ENCODE peak calls at places on chromosome 2, in five cellular contexts. One of them, this sample, is unnamed. For H3K4me1, the result is how much of the 10 kb centered on the place peaks cover.

GRCh38 chr2:190942697-190943096 is 62.1 kb downstream of the GLS start:
- DNase-seq in hepatocyte: no peak
- DNase-seq in neural progenitor cell: no peak
- DNase-seq in IMR-90: no peak
- DNase-seq in CD8-positive, alpha-beta T cell: no peak
- DNase-seq in this sample: no peak

GRCh38 chr2:232633413-232634318 is at the start of gene EFHD1:
- DNase-seq in hepatocyte: peak
- DNase-seq in neural progenitor cell: peak
- DNase-seq in IMR-90: peak
- DNase-seq in CD8-positive, alpha-beta T cell: peak
- DNase-seq in this sample: peak

GRCh38 chr2:11822746-11823411 is 76.4 kb downstream of the LPIN1 start:
- DNase-seq in neural progenitor cell: no peak
- DNase-seq in IMR-90: peak
- DNase-seq in hepatocyte: peak
- DNase-seq in CD8-positive, alpha-beta T cell: no peak
- DNase-seq in this sample: peak

GRCh38 chr2:115880558-115880957 is 1438.1 kb downstream of the DPP10 start:
- DNase-seq in neural progenitor cell: peak
- DNase-seq in hepatocyte: no peak
- DNase-seq in CD8-positive, alpha-beta T cell: no peak
- DNase-seq in IMR-90: no peak
- DNase-seq in this sample: no peak

GRCh38 chr2:179410552-179411356 is 146.1 kb upstream of the SESTD1 start:
- DNase-seq in hepatocyte: peak
- DNase-seq in IMR-90: peak
- DNase-seq in neural progenitor cell: peak
- DNase-seq in CD8-positive, alpha-beta T cell: no peak
- DNase-seq in this sample: peak

GRCh38 chr2:143280097-143280757 is 151.0 kb downstream of the ARHGAP15 start:
- DNase-seq in IMR-90: no peak
- DNase-seq in neural progenitor cell: no peak
- DNase-seq in CD8-positive, alpha-beta T cell: no peak
- DNase-seq in hepatocyte: no peak
- DNase-seq in this sample: no peak

GRCh38 chr2:159292157-159292556 is 5.7 kb upstream of the WDSUB1 start:
- DNase-seq in hepatocyte: no peak
- DNase-seq in IMR-90: no peak
- DNase-seq in CD8-positive, alpha-beta T cell: no peak
- DNase-seq in neural progenitor cell: peak
- DNase-seq in this sample: no peak

GRCh38 chr2:217064234-217065103 is 204.6 kb upstream of the TNP1 start:
- DNase-seq in IMR-90: no peak
- DNase-seq in neural progenitor cell: peak
- DNase-seq in CD8-positive, alpha-beta T cell: no peak
- DNase-seq in hepatocyte: peak
- DNase-seq in this sample: no peak

GRCh38 chr2:1681017-1681318 is 63.3 kb downstream of the PXDN start:
- DNase-seq in IMR-90: no peak
- DNase-seq in neural progenitor cell: no peak
- DNase-seq in hepatocyte: no peak
- DNase-seq in CD8-positive, alpha-beta T cell: peak
- DNase-seq in this sample: no peak

GRCh38 chr2:45128580-45128997 is 119.3 kb upstream of the SIX2 start:
- DNase-seq in neural progenitor cell: no peak
- DNase-seq in hepatocyte: peak
- DNase-seq in CD8-positive, alpha-beta T cell: no peak
- DNase-seq in IMR-90: peak
- DNase-seq in this sample: no peak

DNA sequence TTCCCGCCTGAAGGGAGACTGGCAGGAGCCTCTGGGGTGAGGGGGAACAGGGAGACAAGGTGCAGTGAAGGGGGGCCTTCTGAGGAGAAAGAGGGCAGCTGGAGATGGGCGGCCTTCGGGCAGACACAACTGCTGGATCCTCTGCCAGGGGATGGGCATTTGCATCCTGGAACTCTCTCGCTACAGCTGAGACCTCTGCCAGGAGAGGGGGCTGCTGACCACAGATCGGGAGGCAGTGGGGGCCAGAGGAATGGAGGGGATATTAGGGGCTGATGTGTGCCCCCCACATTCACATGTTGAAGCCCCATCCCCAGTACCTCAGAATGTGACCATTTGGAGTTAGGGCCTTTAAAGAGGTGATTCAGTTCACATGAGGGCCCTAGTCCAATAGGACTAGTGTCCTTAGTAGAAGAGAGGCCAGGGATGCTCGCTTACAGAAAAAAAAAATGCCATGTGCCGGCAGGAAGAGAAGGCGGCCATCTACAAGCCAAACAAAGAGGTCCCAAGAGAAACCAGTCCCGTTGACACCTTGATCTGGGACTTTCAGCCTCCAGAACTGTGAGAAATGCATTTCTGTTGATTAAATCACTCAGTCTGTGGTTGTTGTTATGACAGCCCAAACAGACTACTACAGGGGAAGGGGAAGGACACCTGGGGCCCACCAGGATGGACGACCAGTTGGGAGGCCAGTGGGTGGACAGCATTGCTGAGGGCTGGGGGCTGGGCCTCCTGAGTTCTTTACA is 50.0 kb downstream of the TRABD2A start:
- DNase-seq in CD8-positive, alpha-beta T cell: no peak
- DNase-seq in hepatocyte: no peak
- DNase-seq in neural progenitor cell: peak
- DNase-seq in IMR-90: no peak
- DNase-seq in this sample: no peak
- TF ChIP-seq CTCF in CD8-positive, alpha-beta T cell: no peak
- TF ChIP-seq CTCF in hepatocyte: no peak
- TF ChIP-seq CTCF in neural progenitor cell: peak
- TF ChIP-seq CTCF in IMR-90: no peak
- TF ChIP-seq CTCF in this sample: no peak

GRCh38 chr2:25421289-25421688 is 79.6 kb upstream of the DNMT3A start:
- DNase-seq in CD8-positive, alpha-beta T cell: no peak
- DNase-seq in IMR-90: no peak
- DNase-seq in hepatocyte: no peak
- DNase-seq in neural progenitor cell: no peak
- DNase-seq in this sample: no peak

GRCh38 chr2:25419678-25420242 is 78.0 kb upstream of the DNMT3A start:
- DNase-seq in CD8-positive, alpha-beta T cell: no peak
- DNase-seq in hepatocyte: no peak
- DNase-seq in neural progenitor cell: no peak
- DNase-seq in IMR-90: no peak
- DNase-seq in this sample: no peak

GRCh38 chr2:25418944-25419677 is 77.4 kb upstream of the DNMT3A start:
- DNase-seq in CD8-positive, alpha-beta T cell: no peak
- DNase-seq in hepatocyte: no peak
- DNase-seq in IMR-90: no peak
- DNase-seq in neural progenitor cell: no peak
- DNase-seq in this sample: no peak

GRCh38 chr2:25421746-25422431 is 80.2 kb upstream of the DNMT3A start:
- DNase-seq in neural progenitor cell: no peak
- DNase-seq in IMR-90: no peak
- DNase-seq in hepatocyte: peak
- DNase-seq in CD8-positive, alpha-beta T cell: no peak
- DNase-seq in this sample: peak

GRCh38 chr2:25420820-25421237 is 79.1 kb upstream of the DNMT3A start:
- DNase-seq in CD8-positive, alpha-beta T cell: no peak
- DNase-seq in neural progenitor cell: no peak
- DNase-seq in hepatocyte: no peak
- DNase-seq in IMR-90: no peak
- DNase-seq in this sample: no peak
- H3K4me1 ChIP-seq in CD8-positive, alpha-beta T cell: under half
- H3K4me1 ChIP-seq in neural progenitor cell: under half
- H3K4me1 ChIP-seq in hepatocyte: under half
- H3K4me1 ChIP-seq in IMR-90: under half
- H3K4me1 ChIP-seq in this sample: under half

DNA sequence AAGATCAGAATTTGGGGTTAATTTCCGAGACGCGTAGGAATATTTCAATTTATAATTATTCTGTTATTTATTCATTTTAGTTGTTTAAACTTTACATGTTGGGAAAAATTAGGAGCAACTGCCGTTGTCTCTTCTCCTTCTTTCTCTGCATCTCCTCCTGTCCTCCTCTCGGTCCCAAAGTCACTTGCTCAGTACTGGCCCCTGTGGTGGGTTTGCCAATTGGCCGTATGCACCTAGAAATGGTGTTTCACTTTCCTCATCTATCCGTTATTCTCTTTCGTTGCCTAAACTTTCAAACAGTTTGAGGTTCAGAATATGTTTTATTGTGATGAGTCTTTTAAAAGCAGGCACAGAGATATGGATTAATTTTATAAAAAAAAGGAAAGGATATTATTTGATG is 517.9 kb downstream of the PLCL1 start:
- DNase-seq in IMR-90: no peak
- DNase-seq in CD8-positive, alpha-beta T cell: no peak
- DNase-seq in hepatocyte: no peak
- DNase-seq in neural progenitor cell: peak
- DNase-seq in this sample: no peak
- TF ChIP-seq CTCF in IMR-90: no peak
- TF ChIP-seq CTCF in CD8-positive, alpha-beta T cell: peak
- TF ChIP-seq CTCF in hepatocyte: peak
- TF ChIP-seq CTCF in neural progenitor cell: peak
- TF ChIP-seq CTCF in this sample: peak

DNA sequence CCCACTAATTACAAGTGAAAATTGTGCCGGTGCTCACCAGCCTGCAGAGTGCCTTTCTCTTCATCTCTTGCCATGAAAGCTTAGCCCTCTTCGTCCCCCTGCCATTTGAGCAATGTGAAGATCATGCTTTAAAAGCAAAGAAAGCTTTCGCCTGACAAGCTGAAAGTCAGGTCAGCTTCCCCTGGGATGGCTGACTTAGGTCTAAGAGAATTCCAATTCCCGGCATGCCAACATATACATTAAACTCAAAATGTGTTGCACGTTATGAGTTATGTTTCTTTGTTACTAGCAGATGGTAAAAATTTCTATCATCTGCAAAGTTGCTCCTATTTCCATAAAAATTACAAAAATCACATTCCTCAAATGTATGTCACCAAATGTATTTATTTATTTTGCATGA is 129.8 kb downstream of the AFF3 start:
- DNase-seq in IMR-90: peak
- DNase-seq in neural progenitor cell: no peak
- DNase-seq in hepatocyte: no peak
- DNase-seq in CD8-positive, alpha-beta T cell: no peak
- DNase-seq in this sample: no peak
- H3K4me1 ChIP-seq in IMR-90: under half
- H3K4me1 ChIP-seq in neural progenitor cell: under half
- H3K4me1 ChIP-seq in hepatocyte: under half
- H3K4me1 ChIP-seq in CD8-positive, alpha-beta T cell: under half
- H3K4me1 ChIP-seq in this sample: under half

DNA sequence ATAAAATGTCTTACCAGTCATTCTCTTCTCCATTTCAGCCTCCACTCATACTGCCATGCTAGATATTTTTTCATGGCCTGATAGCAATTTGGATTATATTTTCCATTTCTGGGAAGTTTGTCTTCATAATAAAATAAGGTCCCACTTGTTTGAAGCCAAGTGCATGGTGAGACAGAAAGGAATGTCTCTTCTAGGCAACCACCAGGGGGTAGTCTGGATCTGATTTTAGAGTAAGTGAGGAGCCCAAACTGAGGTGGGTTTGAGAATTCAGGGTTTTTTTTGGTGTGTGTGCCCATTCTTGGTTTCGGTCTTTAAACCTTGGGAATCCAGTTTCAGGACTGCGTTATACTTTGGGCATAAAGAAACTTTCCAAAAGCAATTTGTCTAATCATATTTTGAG is 315.5 kb downstream of the RPRM start:
- DNase-seq in hepatocyte: peak
- DNase-seq in neural progenitor cell: peak
- DNase-seq in CD8-positive, alpha-beta T cell: no peak
- DNase-seq in IMR-90: no peak
- DNase-seq in this sample: no peak
- TF ChIP-seq CTCF in hepatocyte: peak
- TF ChIP-seq CTCF in neural progenitor cell: peak
- TF ChIP-seq CTCF in CD8-positive, alpha-beta T cell: peak
- TF ChIP-seq CTCF in IMR-90: peak
- TF ChIP-seq CTCF in this sample: peak

GRCh38 chr2:42970151-42970550 is 177.8 kb upstream of the HAAO start:
- DNase-seq in neural progenitor cell: no peak
- DNase-seq in IMR-90: peak
- DNase-seq in hepatocyte: no peak
- DNase-seq in CD8-positive, alpha-beta T cell: no peak
- DNase-seq in this sample: no peak

GRCh38 chr2:42971947-42972736 is 179.8 kb upstream of the HAAO start:
- DNase-seq in IMR-90: peak
- DNase-seq in hepatocyte: no peak
- DNase-seq in CD8-positive, alpha-beta T cell: no peak
- DNase-seq in neural progenitor cell: no peak
- DNase-seq in this sample: no peak

GRCh38 chr2:42973771-42974170 is 181.4 kb upstream of the HAAO start:
- DNase-seq in neural progenitor cell: no peak
- DNase-seq in hepatocyte: no peak
- DNase-seq in CD8-positive, alpha-beta T cell: no peak
- DNase-seq in IMR-90: no peak
- DNase-seq in this sample: no peak

GRCh38 chr2:42969231-42970150 is 177.1 kb upstream of the HAAO start:
- DNase-seq in IMR-90: peak
- DNase-seq in CD8-positive, alpha-beta T cell: no peak
- DNase-seq in hepatocyte: no peak
- DNase-seq in neural progenitor cell: no peak
- DNase-seq in this sample: no peak

DNA sequence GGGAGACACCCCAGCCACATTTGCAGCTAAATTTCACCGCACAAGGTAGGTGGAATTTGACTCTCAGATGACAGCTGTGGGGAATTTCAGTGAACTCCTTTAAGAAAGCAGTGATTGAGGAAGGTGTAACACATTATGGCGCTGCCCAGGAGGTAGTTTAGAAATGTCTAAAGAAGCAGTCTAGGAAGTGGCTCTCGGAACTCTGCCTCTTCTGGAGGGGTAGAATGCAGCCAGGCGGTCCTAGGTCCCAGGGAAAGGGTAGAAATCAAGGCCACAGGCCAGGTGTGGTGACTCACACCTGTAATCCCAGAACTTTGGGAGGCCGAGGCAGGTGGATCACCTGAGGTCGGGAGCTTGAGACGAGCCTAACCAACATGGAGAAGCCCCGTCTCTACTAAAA is 179.0 kb upstream of the HAAO start:
- DNase-seq in IMR-90: no peak
- DNase-seq in CD8-positive, alpha-beta T cell: no peak
- DNase-seq in neural progenitor cell: no peak
- DNase-seq in hepatocyte: no peak
- DNase-seq in this sample: no peak
- H3K4me1 ChIP-seq in IMR-90: under half
- H3K4me1 ChIP-seq in CD8-positive, alpha-beta T cell: under half
- H3K4me1 ChIP-seq in neural progenitor cell: under half
- H3K4me1 ChIP-seq in hepatocyte: under half
- H3K4me1 ChIP-seq in this sample: under half

This sample was measured in Caco-2.